ENCODE peak calls at places on chromosome 1, in ten cellular contexts. One of them, this sample, is unnamed.

GRCh38 chr1:192805832-192806323 is 3.0 kb upstream of the RGS2 start:
- DNase-seq in cardiac muscle cell: peak
- DNase-seq in HFF-Myc: peak
- DNase-seq in bronchial epithelial cell: peak
- DNase-seq in cardiac fibroblast: peak
- DNase-seq in lower lobe of right lung: no peak
- DNase-seq in astrocyte of the cerebellum: peak
- DNase-seq in adrenal gland: peak
- DNase-seq in uterus: no peak
- DNase-seq in AG04450: peak
- DNase-seq in this sample: peak

GRCh38 chr1:54109131-54110105 is 43.4 kb downstream of the CDCP2 start:
- DNase-seq in cardiac muscle cell: no peak
- DNase-seq in HFF-Myc: no peak
- DNase-seq in bronchial epithelial cell: no peak
- DNase-seq in cardiac fibroblast: no peak
- DNase-seq in lower lobe of right lung: no peak
- DNase-seq in astrocyte of the cerebellum: no peak
- DNase-seq in adrenal gland: no peak
- DNase-seq in uterus: no peak
- DNase-seq in AG04450: no peak
- DNase-seq in this sample: no peak

GRCh38 chr1:194161591-194161990 is 975.2 kb upstream of the B3GALT2 start:
- DNase-seq in cardiac muscle cell: no peak
- DNase-seq in HFF-Myc: no peak
- DNase-seq in bronchial epithelial cell: no peak
- DNase-seq in cardiac fibroblast: no peak
- DNase-seq in lower lobe of right lung: no peak
- DNase-seq in astrocyte of the cerebellum: no peak
- DNase-seq in adrenal gland: peak
- DNase-seq in uterus: no peak
- DNase-seq in AG04450: no peak
- DNase-seq in this sample: no peak

GRCh38 chr1:59064592-59064991 is 232.3 kb upstream of the FGGY start:
- DNase-seq in cardiac muscle cell: no peak
- DNase-seq in HFF-Myc: no peak
- DNase-seq in bronchial epithelial cell: no peak
- DNase-seq in cardiac fibroblast: no peak
- DNase-seq in lower lobe of right lung: no peak
- DNase-seq in astrocyte of the cerebellum: no peak
- DNase-seq in adrenal gland: no peak
- DNase-seq in uterus: no peak
- DNase-seq in AG04450: no peak
- DNase-seq in this sample: no peak

GRCh38 chr1:206797534-206798383 is 25.5 kb upstream of the IL10 start:
- DNase-seq in cardiac muscle cell: peak
- DNase-seq in HFF-Myc: no peak
- DNase-seq in bronchial epithelial cell: no peak
- DNase-seq in cardiac fibroblast: peak
- DNase-seq in lower lobe of right lung: no peak
- DNase-seq in astrocyte of the cerebellum: no peak
- DNase-seq in adrenal gland: no peak
- DNase-seq in uterus: no peak
- DNase-seq in AG04450: no peak
- DNase-seq in this sample: no peak

GRCh38 chr1:84853743-84854721 is 39.0 kb downstream of the LPAR3 start:
- DNase-seq in cardiac muscle cell: peak
- DNase-seq in HFF-Myc: peak
- DNase-seq in bronchial epithelial cell: peak
- DNase-seq in cardiac fibroblast: peak
- DNase-seq in lower lobe of right lung: no peak
- DNase-seq in astrocyte of the cerebellum: no peak
- DNase-seq in adrenal gland: no peak
- DNase-seq in uterus: no peak
- DNase-seq in AG04450: no peak
- DNase-seq in this sample: peak

GRCh38 chr1:4768553-4768952 is 114.1 kb downstream of the AJAP1 start:
- DNase-seq in cardiac muscle cell: no peak
- DNase-seq in HFF-Myc: no peak
- DNase-seq in bronchial epithelial cell: no peak
- DNase-seq in cardiac fibroblast: no peak
- DNase-seq in lower lobe of right lung: no peak
- DNase-seq in astrocyte of the cerebellum: no peak
- DNase-seq in adrenal gland: no peak
- DNase-seq in uterus: no peak
- DNase-seq in AG04450: no peak
- DNase-seq in this sample: no peak

GRCh38 chr1:64033667-64034215 is 169.7 kb upstream of the UBE2U start:
- DNase-seq in cardiac muscle cell: peak
- DNase-seq in HFF-Myc: no peak
- DNase-seq in bronchial epithelial cell: no peak
- DNase-seq in cardiac fibroblast: peak
- DNase-seq in lower lobe of right lung: no peak
- DNase-seq in astrocyte of the cerebellum: no peak
- DNase-seq in adrenal gland: no peak
- DNase-seq in uterus: peak
- DNase-seq in AG04450: peak
- DNase-seq in this sample: no peak

GRCh38 chr1:29162476-29163138 is 19.1 kb downstream of the SRSF4 start:
- DNase-seq in cardiac muscle cell: no peak
- DNase-seq in HFF-Myc: no peak
- DNase-seq in bronchial epithelial cell: no peak
- DNase-seq in cardiac fibroblast: no peak
- DNase-seq in lower lobe of right lung: no peak
- DNase-seq in astrocyte of the cerebellum: no peak
- DNase-seq in adrenal gland: peak
- DNase-seq in uterus: no peak
- DNase-seq in AG04450: no peak
- DNase-seq in this sample: no peak

GRCh38 chr1:168470821-168471473 is 72.8 kb downstream of the XCL2 start:
- DNase-seq in cardiac muscle cell: peak
- DNase-seq in HFF-Myc: peak
- DNase-seq in bronchial epithelial cell: peak
- DNase-seq in cardiac fibroblast: peak
- DNase-seq in lower lobe of right lung: no peak
- DNase-seq in astrocyte of the cerebellum: peak
- DNase-seq in adrenal gland: no peak
- DNase-seq in uterus: no peak
- DNase-seq in AG04450: peak
- DNase-seq in this sample: peak

GRCh38 chr1:53552146-53552940 is 93.1 kb downstream of the DMRTB1 start:
- DNase-seq in cardiac muscle cell: no peak
- DNase-seq in HFF-Myc: no peak
- DNase-seq in bronchial epithelial cell: no peak
- DNase-seq in cardiac fibroblast: no peak
- DNase-seq in lower lobe of right lung: peak
- DNase-seq in astrocyte of the cerebellum: peak
- DNase-seq in adrenal gland: no peak
- DNase-seq in uterus: peak
- DNase-seq in AG04450: no peak
- DNase-seq in this sample: no peak

GRCh38 chr1:106621853-106622252 is 434.6 kb upstream of the PRMT6 start:
- DNase-seq in cardiac muscle cell: no peak
- DNase-seq in HFF-Myc: no peak
- DNase-seq in bronchial epithelial cell: no peak
- DNase-seq in cardiac fibroblast: no peak
- DNase-seq in lower lobe of right lung: no peak
- DNase-seq in astrocyte of the cerebellum: no peak
- DNase-seq in adrenal gland: no peak
- DNase-seq in uterus: no peak
- DNase-seq in AG04450: no peak
- DNase-seq in this sample: no peak

GRCh38 chr1:117392776-117393175 is 25.5 kb downstream of the MAN1A2 start:
- DNase-seq in cardiac muscle cell: no peak
- DNase-seq in HFF-Myc: no peak
- DNase-seq in bronchial epithelial cell: no peak
- DNase-seq in cardiac fibroblast: no peak
- DNase-seq in lower lobe of right lung: no peak
- DNase-seq in astrocyte of the cerebellum: no peak
- DNase-seq in adrenal gland: no peak
- DNase-seq in uterus: no peak
- DNase-seq in AG04450: no peak
- DNase-seq in this sample: no peak

GRCh38 chr1:207407655-207408256 is 46.4 kb upstream of the CR2 start:
- DNase-seq in cardiac muscle cell: peak
- DNase-seq in HFF-Myc: no peak
- DNase-seq in bronchial epithelial cell: peak
- DNase-seq in cardiac fibroblast: peak
- DNase-seq in lower lobe of right lung: no peak
- DNase-seq in astrocyte of the cerebellum: no peak
- DNase-seq in adrenal gland: no peak
- DNase-seq in uterus: no peak
- DNase-seq in AG04450: no peak
- DNase-seq in this sample: peak

GRCh38 chr1:52253421-52253820 is 111.5 kb downstream of the ZFYVE9 start:
- DNase-seq in cardiac muscle cell: no peak
- DNase-seq in HFF-Myc: no peak
- DNase-seq in bronchial epithelial cell: no peak
- DNase-seq in cardiac fibroblast: no peak
- DNase-seq in lower lobe of right lung: no peak
- DNase-seq in astrocyte of the cerebellum: no peak
- DNase-seq in adrenal gland: no peak
- DNase-seq in uterus: no peak
- DNase-seq in AG04450: no peak
- DNase-seq in this sample: no peak

GRCh38 chr1:181910905-181911304 is 150.6 kb downstream of the ZNF648 start:
- DNase-seq in cardiac muscle cell: no peak
- DNase-seq in HFF-Myc: no peak
- DNase-seq in bronchial epithelial cell: no peak
- DNase-seq in cardiac fibroblast: no peak
- DNase-seq in lower lobe of right lung: no peak
- DNase-seq in astrocyte of the cerebellum: no peak
- DNase-seq in adrenal gland: no peak
- DNase-seq in uterus: no peak
- DNase-seq in AG04450: no peak
- DNase-seq in this sample: peak

GRCh38 chr1:21665711-21666571 is 3.2 kb downstream of the RAP1GAP start:
- DNase-seq in cardiac muscle cell: no peak
- DNase-seq in HFF-Myc: no peak
- DNase-seq in bronchial epithelial cell: peak
- DNase-seq in cardiac fibroblast: peak
- DNase-seq in lower lobe of right lung: no peak
- DNase-seq in astrocyte of the cerebellum: no peak
- DNase-seq in adrenal gland: peak
- DNase-seq in uterus: peak
- DNase-seq in AG04450: no peak
- DNase-seq in this sample: peak

GRCh38 chr1:213988639-213989070 is 882 bp downstream of the PROX1 start:
- DNase-seq in cardiac muscle cell: no peak
- DNase-seq in HFF-Myc: no peak
- DNase-seq in bronchial epithelial cell: no peak
- DNase-seq in cardiac fibroblast: no peak
- DNase-seq in lower lobe of right lung: no peak
- DNase-seq in astrocyte of the cerebellum: no peak
- DNase-seq in adrenal gland: peak
- DNase-seq in uterus: no peak
- DNase-seq in AG04450: no peak
- DNase-seq in this sample: no peak

GRCh38 chr1:213987422-213987875 is 324 bp upstream of the PROX1 start:
- DNase-seq in cardiac muscle cell: no peak
- DNase-seq in HFF-Myc: no peak
- DNase-seq in bronchial epithelial cell: no peak
- DNase-seq in cardiac fibroblast: no peak
- DNase-seq in lower lobe of right lung: no peak
- DNase-seq in astrocyte of the cerebellum: no peak
- DNase-seq in adrenal gland: no peak
- DNase-seq in uterus: no peak
- DNase-seq in AG04450: no peak
- DNase-seq in this sample: no peak

GRCh38 chr1:213989071-213989739 is 1.4 kb downstream of the PROX1 start:
- DNase-seq in cardiac muscle cell: no peak
- DNase-seq in HFF-Myc: no peak
- DNase-seq in bronchial epithelial cell: no peak
- DNase-seq in cardiac fibroblast: no peak
- DNase-seq in lower lobe of right lung: no peak
- DNase-seq in astrocyte of the cerebellum: no peak
- DNase-seq in adrenal gland: peak
- DNase-seq in uterus: no peak
- DNase-seq in AG04450: no peak
- DNase-seq in this sample: peak

GRCh38 chr1:213986925-213987250 is 885 bp upstream of the PROX1 start:
- DNase-seq in cardiac muscle cell: no peak
- DNase-seq in HFF-Myc: no peak
- DNase-seq in bronchial epithelial cell: no peak
- DNase-seq in cardiac fibroblast: no peak
- DNase-seq in lower lobe of right lung: no peak
- DNase-seq in astrocyte of the cerebellum: no peak
- DNase-seq in adrenal gland: no peak
- DNase-seq in uterus: no peak
- DNase-seq in AG04450: no peak
- DNase-seq in this sample: no peak

GRCh38 chr1:213987876-213988638 is at the start of gene PROX1:
- DNase-seq in cardiac muscle cell: peak
- DNase-seq in HFF-Myc: peak
- DNase-seq in bronchial epithelial cell: peak
- DNase-seq in cardiac fibroblast: peak
- DNase-seq in lower lobe of right lung: peak
- DNase-seq in astrocyte of the cerebellum: peak
- DNase-seq in adrenal gland: peak
- DNase-seq in uterus: peak
- DNase-seq in AG04450: peak
- DNase-seq in this sample: peak
- TF ChIP-seq CTCF in cardiac muscle cell: peak
- TF ChIP-seq CTCF in HFF-Myc: no peak
- TF ChIP-seq CTCF in bronchial epithelial cell: peak
- TF ChIP-seq CTCF in cardiac fibroblast: no peak
- TF ChIP-seq CTCF in lower lobe of right lung: no peak
- TF ChIP-seq CTCF in astrocyte of the cerebellum: no peak
- TF ChIP-seq CTCF in adrenal gland: no peak
- TF ChIP-seq CTCF in uterus: no peak
- TF ChIP-seq CTCF in AG04450: peak
- TF ChIP-seq CTCF in this sample: no peak

GRCh38 chr1:2227341-2228156 is 570 bp upstream of the SKI start:
- DNase-seq in cardiac muscle cell: peak
- DNase-seq in HFF-Myc: peak
- DNase-seq in bronchial epithelial cell: peak
- DNase-seq in cardiac fibroblast: peak
- DNase-seq in lower lobe of right lung: peak
- DNase-seq in astrocyte of the cerebellum: peak
- DNase-seq in adrenal gland: peak
- DNase-seq in uterus: peak
- DNase-seq in AG04450: peak
- DNase-seq in this sample: peak
- H3K4me3 ChIP-seq in cardiac muscle cell: peak
- H3K4me3 ChIP-seq in HFF-Myc: peak
- H3K4me3 ChIP-seq in bronchial epithelial cell: peak
- H3K4me3 ChIP-seq in cardiac fibroblast: peak
- H3K4me3 ChIP-seq in lower lobe of right lung: peak
- H3K4me3 ChIP-seq in astrocyte of the cerebellum: peak
- H3K4me3 ChIP-seq in adrenal gland: no peak
- H3K4me3 ChIP-seq in uterus: peak
- H3K4me3 ChIP-seq in AG04450: peak
- H3K4me3 ChIP-seq in this sample: peak

GRCh38 chr1:14606632-14607031 is 8.1 kb downstream of the KAZN start:
- DNase-seq in cardiac muscle cell: no peak
- DNase-seq in HFF-Myc: no peak
- DNase-seq in bronchial epithelial cell: no peak
- DNase-seq in cardiac fibroblast: no peak
- DNase-seq in lower lobe of right lung: no peak
- DNase-seq in astrocyte of the cerebellum: no peak
- DNase-seq in adrenal gland: no peak
- DNase-seq in uterus: no peak
- DNase-seq in AG04450: no peak
- DNase-seq in this sample: peak
- TF ChIP-seq CTCF in cardiac muscle cell: peak
- TF ChIP-seq CTCF in HFF-Myc: no peak
- TF ChIP-seq CTCF in bronchial epithelial cell: peak
- TF ChIP-seq CTCF in cardiac fibroblast: no peak
- TF ChIP-seq CTCF in lower lobe of right lung: no peak
- TF ChIP-seq CTCF in astrocyte of the cerebellum: peak
- TF ChIP-seq CTCF in adrenal gland: peak
- TF ChIP-seq CTCF in uterus: no peak
- TF ChIP-seq CTCF in AG04450: peak
- TF ChIP-seq CTCF in this sample: peak

GRCh38 chr1:218499021-218499691 is 154.0 kb downstream of the TGFB2 start:
- DNase-seq in cardiac muscle cell: peak
- DNase-seq in HFF-Myc: peak
- DNase-seq in bronchial epithelial cell: peak
- DNase-seq in cardiac fibroblast: peak
- DNase-seq in lower lobe of right lung: no peak
- DNase-seq in astrocyte of the cerebellum: peak
- DNase-seq in adrenal gland: no peak
- DNase-seq in uterus: no peak
- DNase-seq in AG04450: no peak
- DNase-seq in this sample: peak
- H3K4me3 ChIP-seq in cardiac muscle cell: no peak
- H3K4me3 ChIP-seq in HFF-Myc: peak
- H3K4me3 ChIP-seq in bronchial epithelial cell: no peak
- H3K4me3 ChIP-seq in cardiac fibroblast: no peak
- H3K4me3 ChIP-seq in lower lobe of right lung: peak
- H3K4me3 ChIP-seq in astrocyte of the cerebellum: peak
- H3K4me3 ChIP-seq in adrenal gland: no peak
- H3K4me3 ChIP-seq in uterus: peak
- H3K4me3 ChIP-seq in AG04450: peak
- H3K4me3 ChIP-seq in this sample: no peak

This sample was measured in epithelial cell of esophagus.